ENCODE peak calls at places on chromosomes 11 and 22, in seven cellular contexts. N is esophagus muscularis mucosa, J is transverse colon, A is tibial nerve, E is stomach, H is A549, T is ovary. L is an unnamed sample.

GRCh38 chr11:11577246-11577855 is 44.5 kb downstream of the GALNT18 start:
- DNase-seq in N (no peak), J (no peak), A (no peak), E (no peak), H (no peak), T (no peak), L (no peak)

GRCh38 chr11:71488086-71488967 is 35.3 kb downstream of the NADSYN1 start:
- DNase-seq in N (no peak), J (no peak), A (no peak), E (no peak), H (peak), T (peak), L (no peak)

GRCh38 chr22:45777046-45777851 is 105.6 kb downstream of the ATXN10 start:
- DNase-seq in N (no peak), J (no peak), A (no peak), E (no peak), H (peak), T (no peak), L (no peak)

GRCh38 chr11:86117706-86118050 is 48.8 kb upstream of the PICALM start:
- DNase-seq in N (no peak), J (no peak), A (no peak), E (no peak), H (no peak), T (no peak), L (no peak)

GRCh38 chr11:15499684-15500083 is 385.0 kb downstream of the INSC start:
- DNase-seq in N (no peak), J (no peak), A (no peak), E (no peak), H (no peak), T (no peak), L (no peak)

GRCh38 chr11:22459053-22459452 is 120.9 kb downstream of the SLC17A6 start:
- DNase-seq in N (no peak), J (no peak), A (no peak), E (no peak), H (no peak), T (no peak), L (no peak)

GRCh38 chr22:45863981-45864751 is 112.8 kb downstream of the WNT7B start:
- DNase-seq in N (peak), J (peak), A (peak), E (peak), H (peak), T (peak), L (peak)

GRCh38 chr11:121936781-121937447 is 179.1 kb downstream of the BLID start:
- DNase-seq in N (peak), J (no peak), A (no peak), E (no peak), H (no peak), T (no peak), L (no peak)

GRCh38 chr22:46533434-46533833 is 4.0 kb downstream of the CELSR1 start:
- DNase-seq in N (no peak), J (no peak), A (no peak), E (no peak), H (peak), T (no peak), L (no peak)

GRCh38 chr11:11580831-11581492 is 40.8 kb downstream of the GALNT18 start:
- DNase-seq in N (no peak), J (no peak), A (no peak), E (no peak), H (no peak), T (no peak), L (no peak)

GRCh38 chr11:82229346-82229745 is 504.3 kb downstream of the FAM181B start:
- DNase-seq in N (no peak), J (no peak), A (no peak), E (no peak), H (peak), T (no peak), L (no peak)

GRCh38 chr22:27462190-27462589 is 339.4 kb downstream of the MN1 start:
- DNase-seq in N (no peak), J (no peak), A (no peak), E (no peak), H (no peak), T (no peak), L (no peak)

GRCh38 chr22:32037236-32037635 is 5.8 kb upstream of the SLC5A1 start:
- DNase-seq in N (no peak), J (no peak), A (no peak), E (no peak), H (no peak), T (no peak), L (no peak)

GRCh38 chr22:40220316-40221054 is 42.8 kb downstream of the TNRC6B start:
- DNase-seq in N (no peak), J (no peak), A (no peak), E (no peak), H (no peak), T (peak), L (no peak)

GRCh38 chr22:21753374-21754111 is 17.9 kb upstream of the YPEL1 start:
- DNase-seq in N (no peak), J (no peak), A (no peak), E (no peak), H (no peak), T (no peak), L (no peak)

GRCh38 chr22:35452351-35452781 is 52.4 kb downstream of the MCM5 start:
- DNase-seq in N (no peak), J (peak), A (no peak), E (peak), H (no peak), T (no peak), L (no peak)

GRCh38 chr11:26974068-26974790 is 19.7 kb upstream of the FIBIN start:
- DNase-seq in N (no peak), J (no peak), A (no peak), E (no peak), H (no peak), T (no peak), L (no peak)

GRCh38 chr11:121426476-121427454 is 25.3 kb upstream of the SORL1 start:
- DNase-seq in N (no peak), J (peak), A (no peak), E (peak), H (no peak), T (peak), L (no peak)

GRCh38 chr11:6234314-6235031 is at the start of gene FHIP1B:
- DNase-seq in N (peak), J (peak), A (peak), E (peak), H (peak), T (peak), L (peak)

GRCh38 chr11:27514076-27514475 is 7.5 kb upstream of the LIN7C start:
- DNase-seq in N (no peak), J (no peak), A (no peak), E (no peak), H (no peak), T (no peak), L (no peak)

GRCh38 chr11:90204832-90205646 is 17.8 kb downstream of the CHORDC1 start:
- DNase-seq in N (no peak), J (no peak), A (no peak), E (no peak), H (peak), T (no peak), L (no peak)

GRCh38 chr11:111823131-111823530 is 48.2 kb downstream of the ALG9 start:
- DNase-seq in N (no peak), J (no peak), A (no peak), E (no peak), H (no peak), T (no peak), L (no peak)

GRCh38 chr11:111819161-111820058 is 52.0 kb downstream of the ALG9 start:
- DNase-seq in N (no peak), J (peak), A (no peak), E (peak), H (no peak), T (no peak), L (no peak)

GRCh38 chr11:111826322-111826950 is 44.9 kb downstream of the ALG9 start:
- DNase-seq in N (no peak), J (no peak), A (no peak), E (no peak), H (no peak), T (no peak), L (no peak)

GRCh38 chr11:111820059-111820375 is 51.4 kb downstream of the ALG9 start:
- DNase-seq in N (no peak), J (no peak), A (no peak), E (no peak), H (no peak), T (no peak), L (no peak)

GRCh38 chr11:111823629-111824028 is 47.8 kb downstream of the ALG9 start:
- DNase-seq in N (no peak), J (no peak), A (no peak), E (no peak), H (no peak), T (no peak), L (no peak)
- TF ChIP-seq EP300 in N (no peak), J (no peak), A (no peak), E (no peak), H (no peak), T (no peak), L (no peak)

GRCh38 chr11:61949169-61950034 is 749 bp upstream of the BEST1 start:
- DNase-seq in N (no peak), J (peak), A (peak), E (no peak), H (peak), T (peak), L (peak)

GRCh38 chr11:61946894-61947293 is 3.3 kb upstream of the BEST1 start:
- DNase-seq in N (no peak), J (no peak), A (no peak), E (no peak), H (no peak), T (no peak), L (no peak)

GRCh38 chr11:61950035-61950547 is at the start of gene BEST1:
- DNase-seq in N (no peak), J (no peak), A (no peak), E (no peak), H (no peak), T (peak), L (no peak)

GRCh38 chr11:61948505-61948904 is 1.6 kb upstream of the BEST1 start:
- DNase-seq in N (no peak), J (no peak), A (no peak), E (no peak), H (no peak), T (peak), L (no peak)

DNA sequence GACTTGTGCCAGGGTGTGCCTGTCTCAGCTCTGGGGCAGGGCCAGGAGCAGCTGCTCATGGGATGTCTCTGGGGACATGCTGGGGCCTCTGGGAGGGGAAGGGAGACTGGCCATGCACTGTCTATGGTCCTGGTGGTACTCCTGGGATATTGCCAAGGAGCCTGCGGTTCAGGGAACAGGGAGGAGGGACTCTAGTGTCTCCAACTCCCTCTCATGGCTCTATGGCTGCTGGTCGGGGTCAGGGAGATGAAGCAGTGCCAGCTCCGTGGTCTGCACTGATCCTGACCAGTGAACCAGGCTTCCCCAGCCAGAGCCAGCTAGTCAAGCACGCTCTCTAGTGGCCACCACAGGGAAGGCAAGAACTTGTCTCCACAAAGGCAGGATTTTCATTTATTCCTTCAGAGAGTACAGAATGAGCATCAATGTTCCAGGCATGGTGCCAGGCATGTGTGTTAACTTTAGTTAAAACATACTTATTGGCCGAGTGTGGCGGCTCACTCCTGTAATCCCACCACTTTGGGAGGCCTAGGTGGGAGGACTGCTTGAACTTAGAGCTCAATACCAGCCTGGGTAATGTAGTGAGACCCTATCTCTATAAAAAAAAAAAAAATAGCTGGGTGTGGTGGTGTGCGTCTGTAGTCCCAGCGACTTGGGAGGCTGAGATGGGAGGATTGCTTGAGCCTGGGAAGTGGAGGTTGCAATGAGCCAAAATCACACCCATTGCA is 2.5 kb upstream of the BEST1 start:
- DNase-seq in N (peak), J (peak), A (peak), E (peak), H (peak), T (peak), L (peak)
- H3K27ac ChIP-seq in N (peak), J (no peak), A (peak), E (no peak), H (peak), T (no peak), L (no peak)

GRCh38 chr22:36481393-36482168 is at the start of gene TXN2:
- DNase-seq in N (peak), J (peak), A (peak), E (peak), H (peak), T (peak), L (peak)

GRCh38 chr22:36480941-36481392 is 473 bp downstream of the TXN2 start:
- DNase-seq in N (no peak), J (no peak), A (no peak), E (no peak), H (no peak), T (no peak), L (no peak)

GRCh38 chr22:36475341-36475740 is 6.1 kb downstream of the TXN2 start:
- DNase-seq in N (no peak), J (no peak), A (no peak), E (no peak), H (no peak), T (no peak), L (no peak)

GRCh38 chr22:36478966-36479365 is 2.5 kb downstream of the TXN2 start:
- DNase-seq in N (no peak), J (no peak), A (no peak), E (no peak), H (no peak), T (no peak), L (no peak)
- TF ChIP-seq EP300 in N (no peak), J (no peak), A (no peak), E (no peak), H (no peak), T (no peak), L (no peak)

DNA sequence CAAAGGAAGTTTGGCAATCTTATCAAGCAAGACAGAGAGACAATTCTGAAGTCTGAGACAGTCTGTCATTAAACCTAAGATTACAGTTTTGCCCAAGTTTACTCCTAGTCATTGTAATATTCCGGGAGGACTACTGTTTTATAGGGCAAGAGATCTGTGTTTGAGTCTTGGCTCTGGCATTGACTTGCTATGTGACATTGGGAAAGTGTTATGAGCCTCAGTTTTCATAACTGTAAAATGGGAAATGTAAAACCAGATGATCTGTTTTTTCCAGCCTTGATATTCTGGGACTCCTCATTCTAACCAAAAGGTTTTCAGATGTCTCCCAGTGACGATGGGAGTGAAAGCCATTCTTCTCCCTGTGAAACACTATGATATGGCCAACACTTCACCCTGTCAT is 24.3 kb upstream of the SLCO2B1 start:
- DNase-seq in N (no peak), J (no peak), A (no peak), E (no peak), H (no peak), T (no peak), L (no peak)
- H3K27ac ChIP-seq in N (no peak), J (no peak), A (no peak), E (no peak), H (no peak), T (no peak), L (no peak)